ENCODE peak calls at places on chromosomes 1 and 21, in five cellular contexts. G is uterus, K is PC-3, I is GM12864, A is AG09309. T is an unnamed sample.

GRCh38 chr1:230262867-230263572 is 163.1 kb downstream of the PGBD5 start:
- DNase-seq in G (no peak), K (no peak), I (no peak), A (no peak), T (no peak)

GRCh38 chr1:165773324-165773965 is 4.8 kb upstream of the TMCO1 start:
- DNase-seq in G (no peak), K (peak; percentile 92), I (no peak), A (peak; percentile 34), T (no peak)

GRCh38 chr1:67004176-67004575 is 49.8 kb downstream of the SLC35D1 start:
- DNase-seq in G (no peak), K (no peak), I (no peak), A (no peak), T (peak; percentile 13)

GRCh38 chr1:88175631-88176226 is 508.3 kb upstream of the PKN2 start:
- DNase-seq in G (no peak), K (peak; percentile 31), I (no peak), A (no peak), T (no peak)

GRCh38 chr1:234851450-234852438 is 241.8 kb upstream of the IRF2BP2 start:
- DNase-seq in G (no peak), K (peak; percentile 50), I (no peak), A (no peak), T (no peak)

GRCh38 chr1:55611123-55611522 is 396.0 kb upstream of the USP24 start:
- DNase-seq in G (no peak), K (no peak), I (no peak), A (no peak), T (no peak)

GRCh38 chr21:24336491-24336890 is 1270.8 kb downstream of the MRPL39 start:
- DNase-seq in G (no peak), K (no peak), I (no peak), A (no peak), T (no peak)

GRCh38 chr1:117346206-117346928 is 20.9 kb upstream of the MAN1A2 start:
- DNase-seq in G (no peak), K (peak; percentile 85), I (no peak), A (no peak), T (no peak)

GRCh38 chr1:164473544-164473943 is 85.4 kb upstream of the PBX1 start:
- DNase-seq in G (no peak), K (no peak), I (no peak), A (no peak), T (no peak)

GRCh38 chr1:42282867-42283583 is 52.0 kb downstream of the FOXJ3 start:
- DNase-seq in G (no peak), K (peak; percentile 45), I (no peak), A (no peak), T (no peak)

GRCh38 chr1:67816096-67816493 is 17.2 kb downstream of the GNG12 start:
- DNase-seq in G (no peak), K (no peak), I (no peak), A (no peak), T (no peak)

GRCh38 chr1:211734359-211734758 is 58.9 kb upstream of the NEK2 start:
- DNase-seq in G (no peak), K (peak; percentile 27), I (no peak), A (no peak), T (no peak)

GRCh38 chr21:44700101-44701022 is 3.4 kb downstream of the KRTAP10-12 start:
- DNase-seq in G (no peak), K (no peak), I (no peak), A (no peak), T (no peak)

GRCh38 chr1:203858055-203858454 is 3.3 kb upstream of the SNRPE start:
- DNase-seq in G (no peak), K (peak; percentile 79), I (no peak), A (peak; percentile 37), T (no peak)

GRCh38 chr1:31661856-31662255 is 17.2 kb upstream of the PEF1 start:
- DNase-seq in G (no peak), K (no peak), I (no peak), A (no peak), T (no peak)

GRCh38 chr1:213970193-213970592 is 17.6 kb upstream of the PROX1 start:
- DNase-seq in G (no peak), K (no peak), I (no peak), A (no peak), T (no peak)

GRCh38 chr1:192530254-192530653 is 45.3 kb upstream of the RGS1 start:
- DNase-seq in G (no peak), K (peak; percentile 8), I (peak; percentile 74), A (no peak), T (no peak)

GRCh38 chr1:171286032-171286705 is 27.8 kb upstream of the FMO4 start:
- DNase-seq in G (no peak), K (peak; percentile 55), I (no peak), A (no peak), T (no peak)

GRCh38 chr1:180594723-180595122 is 36.0 kb downstream of the OVAAL start:
- DNase-seq in G (no peak), K (no peak), I (no peak), A (no peak), T (no peak)

GRCh38 chr21:45378258-45378966 is 26.6 kb upstream of the COL18A1 start:
- DNase-seq in G (no peak), K (peak; percentile 13), I (no peak), A (no peak), T (no peak)

GRCh38 chr1:214846276-214846675 is 236.3 kb upstream of the KCNK2 start:
- DNase-seq in G (no peak), K (no peak), I (no peak), A (no peak), T (no peak)

GRCh38 chr1:49225464-49225863 is 448.8 kb upstream of the BEND5 start:
- DNase-seq in G (no peak), K (no peak), I (no peak), A (no peak), T (no peak)

GRCh38 chr1:3740038-3740437 is 12.2 kb upstream of the CCDC27 start:
- DNase-seq in G (no peak), K (no peak), I (no peak), A (no peak), T (no peak)

GRCh38 chr1:71414229-71414628 is 333.4 kb upstream of the ZRANB2 start:
- DNase-seq in G (no peak), K (no peak), I (no peak), A (no peak), T (no peak)

GRCh38 chr1:17437260-17438175 is 2.0 kb downstream of the RCC2 start:
- DNase-seq in G (peak; percentile 45), K (peak; percentile 54), I (no peak), A (no peak), T (no peak)

GRCh38 chr21:25422610-25423608 is 184.4 kb downstream of the MRPL39 start:
- DNase-seq in G (no peak), K (no peak), I (no peak), A (no peak), T (no peak)

DNA sequence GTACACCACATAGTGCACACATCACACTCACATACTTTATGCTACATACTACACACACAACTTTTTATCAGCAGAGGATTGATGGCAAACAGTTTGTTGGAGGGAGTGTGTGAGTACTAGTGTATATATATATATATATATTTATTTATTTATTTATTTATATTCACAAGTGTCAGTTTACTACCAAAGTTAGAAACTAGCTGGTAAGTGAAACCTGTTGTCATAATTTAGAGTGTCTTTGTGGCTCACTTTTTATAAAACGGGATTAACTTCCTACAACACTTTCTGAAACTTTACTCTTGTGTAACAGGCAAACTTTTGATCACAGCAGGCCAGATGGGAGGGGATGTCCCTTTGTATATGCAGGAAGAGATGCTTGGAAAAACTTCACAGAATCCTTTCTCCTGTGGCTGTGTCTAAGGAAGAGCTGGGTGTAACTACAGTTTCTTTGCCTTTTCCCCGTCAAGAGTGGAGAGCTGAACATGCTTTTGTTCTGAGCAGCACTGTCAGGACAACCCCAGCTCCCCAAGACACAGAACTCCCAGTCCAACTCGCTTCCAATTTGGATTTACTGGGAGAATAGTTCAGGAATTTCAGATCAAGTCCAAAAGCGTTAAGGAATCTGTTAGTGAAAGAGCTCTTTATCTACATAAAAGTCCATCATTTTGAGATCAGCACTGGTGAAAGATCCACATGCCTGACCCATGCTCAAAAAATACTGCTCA is 1.8 kb upstream of the SAMD13 start:
- DNase-seq in G (no peak), K (no peak), I (no peak), A (no peak), T (no peak)
- H3K4me3 ChIP-seq in G (no peak overlapping the region), K (peak overlapping the region; percentile 82), I (peak overlapping the region; percentile 75), A (peak overlapping the region; percentile 66), T (peak overlapping the region; percentile 69)

GRCh38 chr1:225319951-225320350 is 107.9 kb downstream of the LBR start:
- DNase-seq in G (no peak), K (peak; percentile 67), I (no peak), A (no peak), T (no peak)
- H3K4me3 ChIP-seq in G (no peak overlapping the region), K (no peak overlapping the region), I (no peak overlapping the region), A (no peak overlapping the region), T (no peak overlapping the region)

GRCh38 chr1:6154525-6155319 is 25.4 kb downstream of the CHD5 start:
- DNase-seq in G (no peak), K (no peak), I (no peak), A (no peak), T (no peak)
- H3K4me3 ChIP-seq in G (no peak overlapping the region), K (no peak overlapping the region), I (no peak overlapping the region), A (no peak overlapping the region), T (no peak overlapping the region)

GRCh38 chr1:194342484-194343262 is 1156.3 kb upstream of the B3GALT2 start:
- DNase-seq in G (no peak), K (no peak), I (no peak), A (no peak), T (no peak)
- H3K4me3 ChIP-seq in G (no peak overlapping the region), K (no peak overlapping the region), I (no peak overlapping the region), A (no peak overlapping the region), T (no peak overlapping the region)

GRCh38 chr1:148379697-148380096 is 103.4 kb downstream of the PPIAL4G start:
- DNase-seq in G (no peak), K (no peak), I (no peak), A (no peak), T (no peak)
- H3K4me3 ChIP-seq in G (no peak overlapping the region), K (no peak overlapping the region), I (no peak overlapping the region), A (no peak overlapping the region), T (no peak overlapping the region)

T was measured in LNCaP clone FGC.